ENCODE peak calls at places on chromosome 19, in five cellular contexts. F, Z, C, A and Q are unnamed samples. For H3K4me1, the result is how much of the 10 kb centered on the place peaks cover.

GRCh38 chr19:55255618-55256423 is 3.0 kb downstream of the PPP6R1 start:
- DNase-seq in A (no peak), C (no peak), F (no peak), Z (no peak), Q (no peak)

GRCh38 chr19:57947088-57947418 is 453 bp downstream of the ZNF256 start:
- DNase-seq in Z (no peak), C (no peak), A (no peak), F (no peak), Q (no peak)

GRCh38 chr19:29586401-29586800 is 19.7 kb upstream of the POP4 start:
- DNase-seq in F (no peak), C (no peak), Z (no peak), A (no peak), Q (no peak)

GRCh38 chr19:29526730-29527499 is 1.1 kb downstream of the VSTM2B start:
- DNase-seq in Z (no peak), C (no peak), A (no peak), F (no peak), Q (no peak)

GRCh38 chr19:31274964-31275319 is 74.3 kb downstream of the TSHZ3 start:
- DNase-seq in Z (no peak), C (no peak), F (no peak), A (no peak), Q (no peak)

GRCh38 chr19:33376423-33376822 is 2.9 kb downstream of the CEBPG start:
- DNase-seq in F (peak), C (no peak), A (peak), Z (peak), Q (no peak)

GRCh38 chr19:6632002-6632621 is 37.8 kb downstream of the TNFSF14 start:
- DNase-seq in A (no peak), Z (no peak), C (no peak), F (peak), Q (no peak)

GRCh38 chr19:33125929-33126388 is 6.0 kb upstream of the WDR88 start:
- DNase-seq in Z (peak), A (no peak), F (peak), C (no peak), Q (no peak)

GRCh38 chr19:48812094-48812929 is 1.5 kb upstream of the BCAT2 start:
- DNase-seq in C (peak), Z (no peak), A (peak), F (peak), Q (peak)

GRCh38 chr19:51098366-51099069 is 9.7 kb downstream of the CTU1 start:
- DNase-seq in F (no peak), C (peak), Z (no peak), A (peak), Q (no peak)

GRCh38 chr19:19461306-19461670 is 54.1 kb downstream of the TSSK6 start:
- DNase-seq in F (no peak), Z (no peak), C (peak), A (no peak), Q (no peak)

GRCh38 chr19:38838208-38838985 is 6.8 kb upstream of the ECH1 start:
- DNase-seq in F (no peak), C (no peak), A (no peak), Z (no peak), Q (no peak)

DNA sequence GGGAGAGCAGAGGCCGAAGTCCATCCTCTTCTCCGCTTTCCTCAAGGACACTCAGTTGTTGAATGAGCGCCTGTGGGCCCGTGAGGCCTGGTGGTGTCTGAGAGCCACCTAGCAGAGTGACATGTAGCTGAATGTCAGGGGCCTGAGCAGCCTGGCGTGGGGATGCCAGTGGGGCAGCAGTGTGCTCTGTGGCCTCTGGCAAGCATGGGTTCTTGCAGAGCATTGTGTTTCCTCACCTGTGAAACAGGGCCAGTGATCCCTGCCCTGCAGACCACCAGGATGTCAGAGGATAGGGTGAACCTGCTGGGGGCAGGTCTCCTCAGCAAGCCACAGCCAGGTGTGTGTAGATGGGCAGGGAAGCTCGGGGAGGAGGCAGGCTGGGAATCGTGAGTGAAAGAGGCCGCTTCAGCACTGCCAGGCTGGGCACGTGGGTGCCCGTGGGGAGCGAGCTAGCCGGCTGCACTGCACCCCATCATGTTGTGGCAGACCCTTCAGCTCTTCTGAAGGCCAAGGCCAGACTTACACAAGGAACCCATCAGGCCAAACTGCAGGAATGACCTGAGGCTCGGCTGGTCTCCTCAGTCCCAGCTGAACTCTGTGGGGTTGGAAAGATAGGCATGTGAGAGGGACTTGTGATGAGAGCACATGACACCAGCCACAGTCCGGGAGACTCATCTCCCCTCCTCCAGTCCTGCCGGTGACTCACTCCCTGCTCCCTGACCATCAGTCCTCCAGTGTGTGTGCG is 5.0 kb downstream of the PPP1R37 start:
- DNase-seq in F (no peak), A (no peak), Z (peak), C (no peak), Q (no peak)
- H3K4me1 ChIP-seq in F (half or more), A (half or more), Z (under half), C (half or more), Q (half or more)

DNA sequence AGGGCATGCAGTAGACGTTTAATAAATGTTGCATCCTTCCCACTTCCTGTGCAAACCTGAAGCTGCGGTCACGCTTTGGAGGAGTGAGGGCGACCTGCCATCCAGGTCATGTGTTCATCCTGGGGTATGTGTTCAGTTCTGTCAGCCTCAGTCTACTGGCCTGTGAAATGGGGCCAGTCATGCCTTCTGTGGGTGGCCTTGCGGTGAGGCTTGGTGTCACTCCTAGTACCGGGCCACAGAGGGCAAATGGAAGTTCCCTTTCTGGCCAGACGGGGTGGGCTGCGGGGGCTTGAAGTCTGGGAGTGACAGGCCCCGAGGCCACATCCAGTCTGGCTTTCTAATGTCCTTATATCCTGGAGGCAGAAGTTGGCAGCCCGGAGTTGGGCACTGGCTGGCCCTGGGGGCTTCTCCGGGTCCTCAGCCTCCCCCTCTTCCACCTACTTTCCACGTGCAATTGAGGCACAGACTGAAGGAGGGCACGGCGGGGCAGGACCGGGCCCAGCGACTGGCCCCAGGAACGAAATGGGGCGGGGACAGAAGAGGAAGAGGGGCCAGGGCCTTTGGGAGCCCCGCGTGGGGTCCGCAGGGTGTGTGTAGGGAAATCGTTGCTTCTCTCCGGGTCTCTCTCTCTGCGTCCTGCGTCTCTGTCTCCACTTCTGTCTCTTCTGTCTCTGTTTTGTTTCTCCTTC is 11.1 kb downstream of the PDE4A start:
- DNase-seq in C (peak), A (no peak), F (peak), Z (no peak), Q (no peak)
- TF ChIP-seq CTCF in C (no peak), A (no peak), F (no peak), Z (no peak), Q (no peak)

GRCh38 chr19:8503506-8503905 is 1.1 kb upstream of the PRAM1 start:
- DNase-seq in F (no peak), C (peak), A (no peak), Z (no peak), Q (no peak)

GRCh38 chr19:8504171-8504570 is 1.7 kb upstream of the PRAM1 start:
- DNase-seq in A (no peak), Z (no peak), C (no peak), F (no peak), Q (no peak)

GRCh38 chr19:8501968-8502367 is 472 bp downstream of the PRAM1 start:
- DNase-seq in A (no peak), F (no peak), C (no peak), Z (no peak), Q (no peak)

GRCh38 chr19:8506402-8506957 is 4.0 kb upstream of the PRAM1 start:
- DNase-seq in Z (no peak), F (peak), C (no peak), A (no peak), Q (no peak)

DNA sequence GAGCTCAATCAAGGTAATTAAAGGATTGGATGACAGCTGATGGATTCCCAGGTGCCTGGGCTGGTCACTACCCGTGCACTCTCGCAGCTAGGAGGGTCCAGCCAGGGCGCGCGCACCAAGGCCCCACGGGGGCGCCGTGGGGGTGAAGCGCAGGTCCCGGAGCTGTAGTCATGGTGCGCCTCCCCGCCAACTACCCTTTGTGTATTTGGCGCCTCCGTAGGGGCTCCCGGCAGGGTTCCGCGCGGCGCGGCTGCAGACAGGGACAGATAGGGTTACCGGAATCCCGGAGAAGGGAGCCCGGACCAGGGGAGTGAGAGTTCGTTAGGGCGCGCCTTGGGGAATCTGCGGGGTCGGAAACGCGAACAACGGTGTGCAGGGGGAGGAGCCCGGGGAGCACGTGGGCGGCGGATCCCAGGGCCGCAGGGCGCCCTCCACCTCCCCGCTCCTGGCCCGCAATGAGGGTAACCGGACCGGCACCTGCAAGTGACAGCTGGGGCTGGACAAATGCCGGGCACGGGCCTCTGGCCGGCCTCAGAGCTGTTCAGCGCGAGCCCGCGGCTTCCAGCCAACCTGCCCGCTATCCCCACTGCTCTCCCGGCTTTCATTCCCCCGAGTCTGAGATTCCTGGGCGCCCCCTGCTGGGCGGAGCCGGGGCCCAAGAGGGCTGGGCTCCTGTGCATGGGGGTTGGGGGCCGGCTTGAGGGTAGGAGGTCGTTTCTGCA is 3.4 kb upstream of the PRAM1 start:
- DNase-seq in C (peak), F (peak), Z (no peak), A (peak), Q (no peak)
- H3K4me1 ChIP-seq in C (under half), F (under half), Z (under half), A (under half), Q (under half)

GRCh38 chr19:47421844-47422395 is 2.6 kb upstream of the MEIS3 start:
- DNase-seq in C (no peak), Z (no peak), F (no peak), A (no peak), Q (no peak)

GRCh38 chr19:47421244-47421786 is 2.0 kb upstream of the MEIS3 start:
- DNase-seq in A (no peak), C (no peak), F (no peak), Z (no peak), Q (no peak)

GRCh38 chr19:47419789-47420188 is 462 bp upstream of the MEIS3 start:
- DNase-seq in C (no peak), Z (no peak), A (no peak), F (no peak), Q (no peak)

GRCh38 chr19:47422417-47423163 is 3.3 kb upstream of the MEIS3 start:
- DNase-seq in F (no peak), A (no peak), C (no peak), Z (no peak), Q (no peak)

DNA sequence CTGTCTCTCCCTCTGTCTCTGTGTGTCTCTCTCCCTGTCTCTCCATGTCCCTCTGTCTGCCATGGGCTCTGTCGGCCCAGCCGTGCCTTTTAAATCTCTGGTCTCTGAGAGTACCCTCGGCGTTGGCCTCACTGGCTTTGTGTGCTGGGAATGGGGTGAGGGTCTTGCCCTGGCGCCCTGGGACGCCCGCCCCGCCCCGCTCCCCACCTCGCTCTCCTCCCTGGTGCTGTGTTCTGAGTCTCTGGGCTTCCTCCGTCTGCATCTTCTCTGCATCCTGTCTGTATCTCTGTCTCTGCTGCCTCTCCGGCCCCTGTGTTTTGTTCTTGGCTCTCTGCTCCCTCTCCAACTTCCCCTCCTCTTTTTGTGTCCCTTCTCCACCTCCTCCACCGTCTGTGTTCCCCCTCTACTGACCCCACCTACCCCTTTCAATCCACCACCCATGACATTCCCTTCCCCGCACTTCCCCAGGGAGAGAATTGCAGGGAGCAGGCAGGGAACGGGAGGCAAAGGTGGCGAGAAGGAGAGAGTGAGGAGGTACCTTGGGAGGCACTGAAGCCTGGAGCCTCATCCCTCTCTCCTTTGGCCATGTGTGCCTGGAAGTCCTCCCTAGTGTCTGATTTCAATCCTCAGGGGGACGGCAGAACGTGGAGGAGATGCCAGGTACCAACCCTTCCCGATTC is 4.0 kb upstream of the MEIS3 start:
- DNase-seq in Z (no peak), A (no peak), F (no peak), C (no peak), Q (no peak)
- TF ChIP-seq CTCF in Z (no peak), A (no peak), F (no peak), C (no peak), Q (no peak)